ENCODE peak calls at places on chromosomes 2 and 18, in ten cellular contexts. U, S, F, V, C, G, A, L, T and H are unnamed samples.

GRCh38 chr2:11027195-11027594 is 115.5 kb downstream of the KCNF1 start:
- DNase-seq in V (no peak), G (no peak), C (no peak), A (peak; percentile 32), U (no peak), F (no peak), T (no peak), S (no peak), L (no peak), H (no peak)

GRCh38 chr2:128591841-128592822 is 273.5 kb upstream of the HS6ST1 start:
- DNase-seq in F (no peak), C (no peak), S (no peak), T (no peak), A (no peak), G (no peak), L (no peak), U (peak; percentile 31), V (no peak), H (no peak)

GRCh38 chr2:36596397-36596796 is 1.6 kb downstream of the FEZ2 start:
- DNase-seq in V (no peak), L (no peak), T (no peak), A (no peak), F (no peak), U (no peak), C (no peak), S (no peak), G (no peak), H (no peak)

GRCh38 chr18:73646772-73647171 is 500.9 kb downstream of the FBXO15 start:
- DNase-seq in U (no peak), S (no peak), T (peak; percentile 36), L (no peak), F (no peak), G (peak; percentile 64), A (no peak), V (no peak), C (no peak), H (no peak)

GRCh38 chr2:48248251-48248933 is 281.6 kb upstream of the STON1 start:
- DNase-seq in G (peak; percentile 95), U (no peak), F (no peak), V (peak; percentile 60), T (peak; percentile 93), L (no peak), A (peak; percentile 64), C (no peak), S (no peak), H (no peak)

GRCh38 chr2:127984551-127984950 is 43.3 kb downstream of the SAP130 start:
- DNase-seq in C (no peak), L (no peak), V (no peak), F (no peak), U (no peak), T (peak; percentile 26), A (no peak), G (no peak), S (no peak), H (no peak)

GRCh38 chr2:171409436-171409971 is 24.3 kb downstream of the METTL8 start:
- DNase-seq in S (no peak), C (no peak), U (no peak), V (no peak), A (peak; percentile 70), G (no peak), T (no peak), F (peak; percentile 46), L (no peak), H (no peak)

GRCh38 chr2:128408349-128409305 is 90.0 kb upstream of the HS6ST1 start:
- DNase-seq in V (no peak), U (peak; percentile 57), C (peak; percentile 9), S (no peak), A (peak; percentile 43), G (peak; percentile 93), T (peak; percentile 74), L (peak; percentile 83), F (no peak), H (no peak)

GRCh38 chr2:85712849-85713612 is 18.9 kb downstream of the GNLY start:
- DNase-seq in G (peak; percentile 87), C (no peak), T (peak; percentile 86), V (no peak), S (no peak), L (peak; percentile 68), A (no peak), U (peak; percentile 95), F (no peak), H (no peak)

GRCh38 chr2:74006424-74006823 is 21.7 kb downstream of the TET3 start:
- DNase-seq in G (no peak), S (no peak), L (no peak), F (no peak), T (peak; percentile 74), A (peak; percentile 78), V (no peak), U (peak; percentile 45), C (no peak), H (no peak)

GRCh38 chr2:47751856-47752414 is 31.0 kb upstream of the MSH6 start:
- DNase-seq in T (no peak), F (no peak), V (no peak), A (no peak), G (no peak), S (no peak), L (no peak), C (no peak), U (no peak), H (no peak)

GRCh38 chr18:77765468-77765867 is 515.8 kb downstream of the GALR1 start:
- DNase-seq in C (peak; percentile 37), S (no peak), V (no peak), U (no peak), L (peak; percentile 10), F (peak; percentile 81), T (no peak), G (peak; percentile 1), A (peak; percentile 85), H (no peak)

GRCh38 chr2:28835787-28836186 is 25.2 kb downstream of the SPDYA start:
- DNase-seq in V (no peak), C (no peak), S (no peak), L (no peak), U (no peak), T (no peak), G (no peak), A (no peak), F (no peak), H (no peak)

GRCh38 chr18:46071894-46072867 is at the start of gene PSTPIP2:
- DNase-seq in U (peak; percentile 90), V (peak; percentile 22), C (no peak), G (peak; percentile 88), A (peak; percentile 82), S (peak; percentile 58), F (peak; percentile 72), L (peak; percentile 64), T (peak; percentile 55), H (peak; percentile 73)

GRCh38 chr18:46677609-46678470 is 20.8 kb upstream of the LOXHD1 start:
- DNase-seq in T (peak; percentile 4), V (peak; percentile 2), U (no peak), L (no peak), F (no peak), S (no peak), G (peak; percentile 55), A (peak; percentile 63), C (no peak), H (no peak)

GRCh38 chr18:79732721-79733025 is 53.1 kb downstream of the CTDP1 start:
- DNase-seq in U (no peak), A (no peak), F (no peak), T (no peak), L (no peak), C (no peak), V (no peak), S (no peak), G (no peak), H (no peak)
- H3K9me3 ChIP-seq in U (no peaks in the 10 kb centered on the region), A (peaks cover 22% of the 10 kb centered on the region), F (peaks cover 6% of the 10 kb centered on the region), T (peaks cover 14% of the 10 kb centered on the region), L (no peaks in the 10 kb centered on the region), C (no peaks in the 10 kb centered on the region), V (peaks cover 15% of the 10 kb centered on the region), S (no peaks in the 10 kb centered on the region), G (no peaks in the 10 kb centered on the region), H (peaks cover 20% of the 10 kb centered on the region)

GRCh38 chr18:23141022-23141999 is 6.0 kb downstream of the CABLES1 start:
- DNase-seq in C (no peak), S (peak; percentile 42), G (peak; percentile 30), U (no peak), V (no peak), A (no peak), F (no peak), T (peak; percentile 34), L (no peak), H (no peak)
- H3K4me1 ChIP-seq in C (peaks cover 23% of the 10 kb centered on the region), S (peaks cover 16% of the 10 kb centered on the region), G (peaks cover 30% of the 10 kb centered on the region), U (peaks cover 41% of the 10 kb centered on the region), V (peaks cover 35% of the 10 kb centered on the region), A (no peaks in the 10 kb centered on the region), F (peaks cover 21% of the 10 kb centered on the region), T (peaks cover 6% of the 10 kb centered on the region), L (no peaks in the 10 kb centered on the region), H (no peaks in the 10 kb centered on the region)

GRCh38 chr2:89819809-89820208 is 1128.3 kb downstream of the RPIA start:
- DNase-seq in U (no peak), A (no peak), S (no peak), L (no peak), T (no peak), G (no peak), C (no peak), F (no peak), V (no peak), H (no peak)

GRCh38 chr2:89821455-89821945 is 1130.0 kb downstream of the RPIA start:
- DNase-seq in V (no peak), F (no peak), G (no peak), U (no peak), T (no peak), A (no peak), S (no peak), L (no peak), C (no peak), H (no peak)

GRCh38 chr2:89823556-89823955 is 1132.1 kb downstream of the RPIA start:
- DNase-seq in L (no peak), S (no peak), F (no peak), V (no peak), C (no peak), A (no peak), G (no peak), T (no peak), U (no peak), H (no peak)

GRCh38 chr2:89820248-89820647 is 1128.8 kb downstream of the RPIA start:
- DNase-seq in V (no peak), G (no peak), C (no peak), S (no peak), L (no peak), F (no peak), A (no peak), U (no peak), T (no peak), H (no peak)

DNA sequence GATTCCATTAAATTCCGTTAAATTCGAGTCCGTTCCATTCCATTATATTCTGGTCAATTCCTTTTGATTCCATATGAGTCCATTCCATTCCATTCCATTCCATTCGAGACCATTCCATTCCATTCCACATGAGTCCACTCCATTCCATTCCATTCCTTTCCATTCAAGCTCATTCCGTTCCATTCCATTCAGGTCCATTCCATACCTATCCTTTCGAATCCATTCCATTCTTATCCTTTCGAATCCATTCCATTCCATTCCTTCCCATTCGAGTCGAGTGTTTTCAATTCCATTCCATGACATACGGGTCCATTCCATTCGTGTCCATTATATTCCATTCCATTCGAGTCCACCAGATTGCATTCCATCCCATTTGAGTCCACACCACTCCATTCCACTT is 1127.4 kb downstream of the RPIA start:
- DNase-seq in L (no peak), S (no peak), G (no peak), V (no peak), C (no peak), T (no peak), F (no peak), U (no peak), A (no peak), H (no peak)
- H3K9me3 ChIP-seq in L (no peaks in the 10 kb centered on the region), S (peaks cover 24% of the 10 kb centered on the region), G (peaks cover 7% of the 10 kb centered on the region), V (peaks cover 47% of the 10 kb centered on the region), C (peaks cover 80% of the 10 kb centered on the region), T (peaks cover 15% of the 10 kb centered on the region), F (peaks cover 69% of the 10 kb centered on the region), U (peaks cover 62% of the 10 kb centered on the region), A (no peaks in the 10 kb centered on the region), H (peaks cover 23% of the 10 kb centered on the region)

GRCh38 chr2:215425021-215425782 is 10.7 kb downstream of the FN1 start:
- DNase-seq in S (no peak), U (no peak), A (no peak), V (no peak), L (no peak), F (no peak), C (no peak), T (peak; percentile 73), G (peak; percentile 44), H (no peak)
- H3K4me1 ChIP-seq in S (no peaks in the 10 kb centered on the region), U (peaks cover 1% of the 10 kb centered on the region), A (peaks cover 14% of the 10 kb centered on the region), V (no peaks in the 10 kb centered on the region), L (no peaks in the 10 kb centered on the region), F (no peaks in the 10 kb centered on the region), C (no peaks in the 10 kb centered on the region), T (no peaks in the 10 kb centered on the region), G (peaks cover 58% of the 10 kb centered on the region), H (no peaks in the 10 kb centered on the region)